ENCODE peak calls at places on chromosomes 11 and 22, in six cellular contexts. H is foreskin fibroblast, P is IMR-90, U is cardiac fibroblast, O is DND-41, K is sigmoid colon. L is an unnamed sample.

GRCh38 chr22:19991645-19992451 is 24.8 kb downstream of the ARVCF start:
- DNase-seq in H (no peak), P (no peak), U (no peak), O (no peak), K (no peak), L (no peak)

GRCh38 chr22:43375951-43376455 is 32.8 kb upstream of the SCUBE1 start:
- DNase-seq in H (no peak), P (peak), U (no peak), O (no peak), K (no peak), L (no peak)

GRCh38 chr11:79019981-79020380 is 420.8 kb downstream of the TENM4 start:
- DNase-seq in H (no peak), P (no peak), U (no peak), O (no peak), K (no peak), L (no peak)

GRCh38 chr11:66985508-66986177 is 10.5 kb downstream of the C11orf86 start:
- DNase-seq in H (no peak), P (no peak), U (no peak), O (no peak), K (no peak), L (no peak)

GRCh38 chr11:128948583-128948982 is 5.9 kb upstream of the TP53AIP1 start:
- DNase-seq in H (no peak), P (no peak), U (no peak), O (no peak), K (no peak), L (no peak)

GRCh38 chr11:26844963-26845362 is 123.1 kb upstream of the SLC5A12 start:
- DNase-seq in H (no peak), P (no peak), U (no peak), O (no peak), K (no peak), L (no peak)

GRCh38 chr11:8811571-8811970 is 99.4 kb upstream of the AKIP1 start:
- DNase-seq in H (no peak), P (peak), U (peak), O (no peak), K (no peak), L (peak)

GRCh38 chr11:123196060-123196714 is 1.1 kb upstream of the CLMP start:
- DNase-seq in H (no peak), P (no peak), U (no peak), O (no peak), K (no peak), L (no peak)

GRCh38 chr22:47750086-47750485 is 987.6 kb downstream of the TBC1D22A start:
- DNase-seq in H (no peak), P (no peak), U (no peak), O (no peak), K (no peak), L (no peak)

GRCh38 chr11:121435796-121436511 is 16.2 kb upstream of the SORL1 start:
- DNase-seq in H (no peak), P (no peak), U (no peak), O (no peak), K (no peak), L (no peak)

GRCh38 chr11:33713162-33713913 is 12.7 kb upstream of the C11orf91 start:
- DNase-seq in H (no peak), P (no peak), U (peak), O (no peak), K (no peak), L (no peak)

GRCh38 chr11:45091563-45092392 is 54.7 kb upstream of the PRDM11 start:
- DNase-seq in H (no peak), P (no peak), U (peak), O (no peak), K (peak), L (no peak)

GRCh38 chr22:48366591-48366990 is 1461.1 kb downstream of the BRD1 start:
- DNase-seq in H (no peak), P (no peak), U (no peak), O (no peak), K (peak), L (no peak)

GRCh38 chr11:131278472-131278871 is 91.9 kb upstream of the NTM start:
- DNase-seq in H (no peak), P (no peak), U (no peak), O (no peak), K (no peak), L (no peak)

GRCh38 chr11:2202071-2202899 is 30.7 kb upstream of the TH start:
- DNase-seq in H (no peak), P (no peak), U (no peak), O (no peak), K (peak), L (no peak)

GRCh38 chr11:115207166-115207591 is 297.0 kb downstream of the CADM1 start:
- DNase-seq in H (no peak), P (no peak), U (no peak), O (no peak), K (no peak), L (no peak)

GRCh38 chr22:45254388-45254787 is 13.7 kb upstream of the KIAA0930 start:
- DNase-seq in H (no peak), P (no peak), U (no peak), O (no peak), K (no peak), L (no peak)

GRCh38 chr11:40188848-40189247 is 1270.6 kb downstream of the LRRC4C start:
- DNase-seq in H (no peak), P (no peak), U (no peak), O (no peak), K (no peak), L (no peak)

GRCh38 chr22:50461979-50462540 is 12.8 kb downstream of the SBF1 start:
- DNase-seq in H (no peak), P (no peak), U (no peak), O (no peak), K (no peak), L (no peak)

GRCh38 chr22:45604239-45604711 is 67.4 kb upstream of the ATXN10 start:
- DNase-seq in H (no peak), P (peak), U (no peak), O (no peak), K (peak), L (peak)

GRCh38 chr22:43996170-43996980 is 27.7 kb upstream of the PARVB start:
- DNase-seq in H (no peak), P (no peak), U (no peak), O (no peak), K (peak), L (no peak)

GRCh38 chr22:50087646-50088045 is 2.2 kb upstream of the MOV10L1 start:
- DNase-seq in H (no peak), P (no peak), U (no peak), O (no peak), K (no peak), L (no peak)

GRCh38 chr11:1123970-1124369 is 33.8 kb upstream of the MUC5AC start:
- DNase-seq in H (no peak), P (no peak), U (no peak), O (no peak), K (peak), L (no peak)

GRCh38 chr11:107184936-107185335 is 166.7 kb upstream of the GUCY1A2 start:
- DNase-seq in H (no peak), P (no peak), U (no peak), O (no peak), K (no peak), L (no peak)

GRCh38 chr22:42990131-42990838 is 24.7 kb downstream of the PACSIN2 start:
- DNase-seq in H (peak), P (peak), U (peak), O (no peak), K (peak), L (peak)

GRCh38 chr11:119389611-119390254 is 8.2 kb upstream of the USP2 start:
- DNase-seq in H (no peak), P (no peak), U (no peak), O (peak), K (no peak), L (no peak)
- TF ChIP-seq CTCF in H (peak), P (peak), U (peak), O (peak), K (no peak), L (peak)

DNA sequence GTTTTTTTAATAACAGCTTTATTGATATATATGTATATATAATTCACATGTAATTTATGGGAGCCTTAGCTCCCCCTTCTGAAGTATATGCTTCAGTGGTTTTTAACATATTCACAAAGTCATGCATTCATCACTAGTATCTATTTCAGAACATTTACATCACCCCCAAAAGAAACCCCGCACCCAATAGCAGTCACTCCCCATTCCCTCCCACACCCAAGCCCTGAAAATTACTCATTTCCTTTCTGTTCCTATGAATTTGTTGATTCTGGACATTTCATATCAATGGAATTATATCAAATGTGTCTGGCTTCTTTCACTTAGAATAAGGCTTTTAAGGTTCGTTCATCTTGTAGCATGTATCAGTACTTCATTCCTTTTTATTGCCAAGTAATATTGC is 35.6 kb upstream of the SYT7 start:
- DNase-seq in H (peak), P (peak), U (peak), O (no peak), K (no peak), L (no peak)
- H3K4me3 ChIP-seq in H (no peak), P (no peak), U (no peak), O (no peak), K (no peak), L (no peak)

DNA sequence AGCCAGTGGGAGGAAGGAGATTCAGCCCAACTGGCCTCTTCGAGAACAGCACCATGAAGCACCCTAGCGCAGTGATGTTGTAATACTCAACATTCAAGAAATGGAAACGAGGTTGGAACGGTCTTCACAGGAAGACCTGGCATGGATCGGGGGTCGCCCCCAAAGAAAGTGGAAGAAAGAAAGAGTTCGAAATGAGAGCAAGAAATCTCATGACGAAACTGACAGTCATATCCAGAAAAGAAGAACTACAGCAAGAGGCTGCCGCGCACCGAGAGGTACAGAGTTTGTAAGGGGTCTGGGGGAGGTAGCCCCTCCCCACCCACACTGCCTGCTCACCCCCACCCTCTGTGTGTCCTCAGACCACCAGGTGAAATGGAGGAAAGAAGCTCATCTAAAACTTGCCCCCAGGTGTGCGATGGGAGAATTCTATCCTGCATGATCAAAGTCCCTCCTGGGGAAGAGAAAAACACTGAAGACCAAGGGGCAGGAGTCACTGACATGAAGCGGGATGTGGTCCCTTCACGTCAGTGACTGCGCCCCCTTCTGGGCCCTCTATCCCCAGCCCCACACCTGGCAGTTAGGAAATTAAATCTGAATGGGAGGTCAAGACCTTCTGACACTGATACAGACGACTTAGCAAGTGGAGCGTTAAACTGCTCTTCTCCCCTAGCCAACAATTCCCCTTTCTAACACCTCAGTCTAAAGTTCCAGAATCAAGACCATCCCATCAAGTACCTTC is 52.9 kb upstream of the SPATA19 start:
- DNase-seq in H (no peak), P (no peak), U (no peak), O (peak), K (peak), L (no peak)
- TF ChIP-seq CTCF in H (no peak), P (no peak), U (no peak), O (peak), K (no peak), L (no peak)

GRCh38 chr11:57323503-57324153 is 1.1 kb downstream of the TNKS1BP1 start:
- DNase-seq in H (no peak), P (peak), U (peak), O (no peak), K (no peak), L (no peak)
- H3K4me3 ChIP-seq in H (peak), P (peak), U (peak), O (peak), K (peak), L (peak)

DNA sequence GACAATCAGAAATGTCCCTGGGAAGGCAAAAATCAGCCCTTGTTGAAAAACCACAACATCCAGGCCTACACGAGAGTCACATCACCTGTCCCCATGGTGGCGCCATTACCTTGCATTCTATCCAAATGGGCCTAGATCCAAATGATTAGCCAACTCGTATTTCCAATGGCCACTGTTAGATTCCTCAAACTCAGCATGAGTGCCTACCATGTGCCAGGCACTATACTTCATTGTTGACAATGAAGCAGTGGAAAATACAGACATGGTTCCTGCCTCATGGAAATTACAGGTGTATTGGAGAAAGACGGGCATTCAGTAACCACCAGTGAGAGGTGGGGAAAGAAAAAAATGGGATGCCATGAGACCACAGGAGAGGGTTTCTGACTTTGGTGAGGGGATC is 29.8 kb upstream of the CREB3L1 start:
- DNase-seq in H (no peak), P (peak), U (no peak), O (peak), K (no peak), L (no peak)
- TF ChIP-seq CTCF in H (peak), P (peak), U (peak), O (peak), K (peak), L (no peak)

GRCh38 chr22:24952837-24953293 is 349 bp downstream of the KIAA1671 start:
- DNase-seq in H (peak), P (peak), U (peak), O (no peak), K (peak), L (no peak)

GRCh38 chr22:24954114-24954463 is 1.6 kb downstream of the KIAA1671 start:
- DNase-seq in H (no peak), P (no peak), U (no peak), O (no peak), K (no peak), L (no peak)

GRCh38 chr22:24951942-24952836 is at the start of gene KIAA1671:
- DNase-seq in H (peak), P (peak), U (peak), O (no peak), K (peak), L (no peak)

GRCh38 chr22:24954856-24955255 is 2.3 kb downstream of the KIAA1671 start:
- DNase-seq in H (no peak), P (no peak), U (no peak), O (no peak), K (no peak), L (no peak)

GRCh38 chr22:24953294-24954113 is 988 bp downstream of the KIAA1671 start:
- DNase-seq in H (no peak), P (no peak), U (no peak), O (no peak), K (peak), L (no peak)
- H3K4me3 ChIP-seq in H (peak), P (no peak), U (peak), O (no peak), K (peak), L (peak)

DNA sequence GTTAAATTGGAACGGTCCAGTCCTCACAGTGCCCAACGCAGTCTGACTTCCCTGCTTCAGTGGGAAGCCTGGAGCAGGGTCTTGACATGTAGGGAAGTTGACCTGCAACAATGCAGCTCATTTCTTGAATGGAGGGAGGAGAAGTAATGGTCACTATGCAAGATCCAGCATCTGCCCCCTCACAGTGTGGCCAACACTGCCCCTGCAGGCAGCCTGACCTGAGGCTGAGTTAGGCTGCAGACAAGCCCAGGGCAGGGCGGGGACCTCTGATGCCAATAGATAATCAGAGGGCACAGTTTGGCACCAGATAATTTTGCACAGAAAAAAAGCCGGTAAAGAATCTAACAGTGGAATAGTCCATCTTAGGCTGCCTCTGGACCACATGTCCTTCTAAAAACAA is 182.3 kb downstream of the DSCAML1 start:
- DNase-seq in H (no peak), P (no peak), U (no peak), O (no peak), K (peak), L (no peak)
- TF ChIP-seq CTCF in H (no peak), P (no peak), U (no peak), O (no peak), K (no peak), L (peak)

L was measured in AG09309.